ENCODE peak calls at places on chromosomes 16 and 17, in five cellular contexts. A, X, B, Q and G are unnamed samples.

GRCh38 chr16:51490866-51491265 is 339.8 kb upstream of the SALL1 start:
- DNase-seq in A (no peak), X (no peak), B (no peak), Q (peak), G (no peak)

GRCh38 chr17:28472871-28473497 is 460 bp upstream of the SLC13A2 start:
- DNase-seq in A (no peak), X (no peak), B (no peak), Q (no peak), G (no peak)

GRCh38 chr16:29678691-29679267 is at the start of gene QPRT:
- DNase-seq in A (peak), X (peak), B (peak), Q (peak), G (peak)

GRCh38 chr16:81521141-81521626 is 76.6 kb downstream of the CMIP start:
- DNase-seq in A (no peak), X (no peak), B (no peak), Q (no peak), G (no peak)

GRCh38 chr17:41026668-41027471 is at the start of gene KRTAP1-5:
- DNase-seq in A (no peak), X (no peak), B (no peak), Q (peak), G (peak)

GRCh38 chr17:15260376-15261062 is 4.6 kb downstream of the PMP22 start:
- DNase-seq in A (peak), X (peak), B (peak), Q (peak), G (peak)

GRCh38 chr16:52499061-52499460 is 47.9 kb downstream of the TOX3 start:
- DNase-seq in A (no peak), X (no peak), B (no peak), Q (no peak), G (no peak)

GRCh38 chr17:2672026-2672425 is 39.5 kb downstream of the CLUH start:
- DNase-seq in A (no peak), X (no peak), B (no peak), Q (no peak), G (no peak)

GRCh38 chr16:55323637-55324490 is at the start of gene IRX6:
- DNase-seq in A (peak), X (peak), B (peak), Q (no peak), G (no peak)

GRCh38 chr16:9099131-9099625 is 7.7 kb downstream of the HAPSTR1 start:
- DNase-seq in A (no peak), X (no peak), B (no peak), Q (peak), G (peak)

GRCh38 chr17:43908111-43908721 is 880 bp upstream of the MPP2 start:
- DNase-seq in A (peak), X (peak), B (no peak), Q (peak), G (peak)

GRCh38 chr16:85200471-85201278 is 88.4 kb upstream of the CIBAR2 start:
- DNase-seq in A (no peak), X (no peak), B (no peak), Q (peak), G (peak)

GRCh38 chr17:82120148-82120547 is 22.1 kb upstream of the FASN start:
- DNase-seq in A (no peak), X (no peak), B (no peak), Q (peak), G (no peak)

GRCh38 chr16:57566436-57566835 is 24.0 kb downstream of the ADGRG5 start:
- DNase-seq in A (no peak), X (no peak), B (no peak), Q (no peak), G (no peak)

GRCh38 chr16:89002851-89003830 is 26.1 kb upstream of the CBFA2T3 start:
- DNase-seq in A (no peak), X (no peak), B (no peak), Q (no peak), G (no peak)

GRCh38 chr17:15514469-15514868 is 47.0 kb upstream of the CDRT4 start:
- DNase-seq in A (no peak), X (no peak), B (no peak), Q (no peak), G (no peak)

GRCh38 chr16:72673118-72673517 is 374.8 kb downstream of the ZFHX3 start:
- DNase-seq in A (no peak), X (no peak), B (no peak), Q (peak), G (no peak)

GRCh38 chr17:61878984-61879612 is 15.8 kb upstream of the BRIP1 start:
- DNase-seq in A (no peak), X (no peak), B (no peak), Q (no peak), G (peak)

GRCh38 chr17:80491478-80492342 is 15.3 kb upstream of the NPTX1 start:
- DNase-seq in A (peak), X (peak), B (no peak), Q (no peak), G (no peak)

GRCh38 chr17:80067393-80067986 is 31.0 kb downstream of the CCDC40 start:
- DNase-seq in A (no peak), X (no peak), B (no peak), Q (no peak), G (no peak)

GRCh38 chr16:61900482-61900881 is 135.8 kb downstream of the CDH8 start:
- DNase-seq in A (no peak), X (no peak), B (no peak), Q (peak), G (peak)

GRCh38 chr17:38416840-38417209 is 11.4 kb upstream of the ARHGAP23 start:
- DNase-seq in A (no peak), X (no peak), B (no peak), Q (no peak), G (no peak)

GRCh38 chr17:63842173-63842539 is 329 bp downstream of the SMARCD2 start:
- DNase-seq in A (no peak), X (no peak), B (no peak), Q (peak), G (no peak)

GRCh38 chr16:83994703-83995102 is 26.7 kb downstream of the NECAB2 start:
- DNase-seq in A (no peak), X (no peak), B (no peak), Q (no peak), G (no peak)

GRCh38 chr17:77959926-77960521 is 1.5 kb downstream of the TNRC6C start:
- DNase-seq in A (peak), X (peak), B (no peak), Q (peak), G (no peak)

GRCh38 chr17:41360291-41360995 is 9.2 kb downstream of the KRT33B start:
- DNase-seq in A (no peak), X (no peak), B (no peak), Q (peak), G (peak)

GRCh38 chr17:694239-694638 is 20.4 kb downstream of the VPS53 start:
- DNase-seq in A (no peak), X (no peak), B (no peak), Q (peak), G (peak)

GRCh38 chr17:78559749-78560368 is 17.3 kb downstream of the DNAH17 start:
- DNase-seq in A (no peak), X (peak), B (peak), Q (no peak), G (peak)

GRCh38 chr16:22386976-22387375 is 12.6 kb upstream of the CDR2 start:
- DNase-seq in A (no peak), X (no peak), B (no peak), Q (peak), G (no peak)

GRCh38 chr16:57283214-57283955 is 1.1 kb downstream of the PLLP start:
- DNase-seq in A (no peak), X (no peak), B (no peak), Q (no peak), G (peak)

GRCh38 chr16:68380676-68381362 is 67.5 kb downstream of the SMPD3 start:
- DNase-seq in A (no peak), X (no peak), B (no peak), Q (no peak), G (no peak)

GRCh38 chr17:42403150-42403549 is 14.9 kb upstream of the STAT3 start:
- DNase-seq in A (no peak), X (peak), B (no peak), Q (no peak), G (no peak)

GRCh38 chr17:61764846-61765245 is 98.5 kb downstream of the BRIP1 start:
- DNase-seq in A (no peak), X (no peak), B (no peak), Q (no peak), G (no peak)

GRCh38 chr17:63069245-63069644 is 103.2 kb downstream of the TANC2 start:
- DNase-seq in A (no peak), X (no peak), B (no peak), Q (no peak), G (no peak)

GRCh38 chr16:89319883-89320716 is 102.6 kb downstream of the ZNF778 start:
- DNase-seq in A (no peak), X (peak), B (no peak), Q (peak), G (peak)

GRCh38 chr16:200388-200787 is 20.1 kb downstream of the HBQ1 start:
- DNase-seq in A (no peak), X (no peak), B (no peak), Q (peak), G (peak)

GRCh38 chr16:89000207-89000959 is 23.4 kb upstream of the CBFA2T3 start:
- DNase-seq in A (no peak), X (no peak), B (no peak), Q (no peak), G (no peak)

GRCh38 chr17:50143461-50144176 is 6.9 kb downstream of the PPP1R9B start:
- DNase-seq in A (no peak), X (no peak), B (no peak), Q (no peak), G (peak)
- H3K23ac ChIP-seq in A (no peak), X (no peak), B (no peak), Q (no peak), G (no peak)

GRCh38 chr16:13953501-13953900 is 33.5 kb downstream of the ERCC4 start:
- DNase-seq in A (no peak), X (no peak), B (no peak), Q (no peak), G (no peak)

GRCh38 chr16:13945734-13946490 is 26.0 kb downstream of the ERCC4 start:
- DNase-seq in A (no peak), X (no peak), B (no peak), Q (no peak), G (peak)

GRCh38 chr16:13956635-13957196 is 36.8 kb downstream of the ERCC4 start:
- DNase-seq in A (no peak), X (no peak), B (no peak), Q (no peak), G (no peak)

GRCh38 chr16:13950821-13951547 is 31.0 kb downstream of the ERCC4 start:
- DNase-seq in A (no peak), X (no peak), B (no peak), Q (no peak), G (no peak)
- H2BK12ac ChIP-seq in A (no peak), X (no peak), B (no peak), Q (no peak), G (no peak)

DNA sequence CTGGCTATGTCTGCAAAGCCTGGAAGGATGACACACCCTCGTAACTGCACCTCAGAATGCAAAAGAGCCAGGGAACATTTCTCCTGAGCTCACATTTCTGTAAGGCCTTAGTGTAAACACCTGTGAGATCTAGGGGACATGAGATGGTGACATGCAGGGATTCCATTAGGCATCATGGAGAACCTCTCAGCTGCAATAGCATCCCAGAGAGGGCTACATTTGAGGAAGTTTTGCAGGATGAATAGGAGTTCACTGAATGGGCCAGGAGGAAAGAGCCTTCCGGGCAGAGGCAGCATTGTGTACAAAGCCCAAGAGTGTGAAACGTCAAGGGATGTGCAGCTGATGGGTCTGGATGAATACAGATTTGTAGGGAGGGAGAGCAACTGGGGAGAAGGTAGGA is 223.0 kb upstream of the RPL38 start:
- DNase-seq in A (no peak), X (no peak), B (no peak), Q (no peak), G (no peak)
- H2AFZ ChIP-seq in A (no peak), X (no peak), B (no peak), Q (no peak), G (no peak)

GRCh38 chr17:75457047-75457654 is 716 bp downstream of the TMEM94 start:
- DNase-seq in A (no peak), X (peak), B (no peak), Q (peak), G (peak)

GRCh38 chr17:75459246-75459589 is 2.8 kb downstream of the TMEM94 start:
- DNase-seq in A (no peak), X (no peak), B (no peak), Q (no peak), G (no peak)

GRCh38 chr17:75454193-75454592 is 2.2 kb upstream of the TMEM94 start:
- DNase-seq in A (no peak), X (no peak), B (no peak), Q (no peak), G (no peak)

GRCh38 chr17:75455896-75456416 is 479 bp upstream of the TMEM94 start:
- DNase-seq in A (no peak), X (no peak), B (no peak), Q (no peak), G (no peak)

DNA sequence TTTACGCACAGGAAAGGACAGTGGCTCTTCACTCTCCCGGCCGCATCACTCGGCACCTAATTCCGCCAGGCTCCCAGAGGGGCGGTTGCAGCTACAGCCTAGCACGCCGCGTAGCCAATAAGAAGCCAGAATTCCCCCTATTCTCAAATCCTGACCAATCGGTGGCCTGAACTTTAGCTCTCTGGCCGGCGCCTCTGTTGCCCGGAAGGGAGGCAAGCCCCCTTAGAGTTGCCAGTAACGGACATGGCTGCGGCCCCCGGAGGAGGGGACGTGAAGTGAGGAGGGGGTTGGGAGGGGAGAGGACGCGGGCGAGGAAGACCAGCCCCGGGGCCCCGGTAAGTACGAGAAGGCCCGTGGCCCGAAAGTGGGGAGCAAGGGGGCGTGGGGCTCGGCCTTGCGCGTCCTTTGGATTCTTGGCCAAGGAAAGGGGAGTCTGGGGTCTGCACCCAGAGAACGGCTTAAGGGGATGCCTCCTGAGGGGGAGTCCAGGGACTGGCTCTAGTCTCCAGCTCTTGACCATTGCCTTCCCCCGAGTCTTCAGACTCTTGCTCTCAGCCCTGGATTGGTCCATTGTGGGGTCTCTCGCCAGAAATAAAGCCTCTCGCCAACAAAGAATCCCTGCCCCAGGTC is at the start of gene TMEM94:
- DNase-seq in A (peak), X (peak), B (peak), Q (peak), G (peak)
- H3K23ac ChIP-seq in A (peak), X (no peak), B (no peak), Q (peak), G (no peak)

DNA sequence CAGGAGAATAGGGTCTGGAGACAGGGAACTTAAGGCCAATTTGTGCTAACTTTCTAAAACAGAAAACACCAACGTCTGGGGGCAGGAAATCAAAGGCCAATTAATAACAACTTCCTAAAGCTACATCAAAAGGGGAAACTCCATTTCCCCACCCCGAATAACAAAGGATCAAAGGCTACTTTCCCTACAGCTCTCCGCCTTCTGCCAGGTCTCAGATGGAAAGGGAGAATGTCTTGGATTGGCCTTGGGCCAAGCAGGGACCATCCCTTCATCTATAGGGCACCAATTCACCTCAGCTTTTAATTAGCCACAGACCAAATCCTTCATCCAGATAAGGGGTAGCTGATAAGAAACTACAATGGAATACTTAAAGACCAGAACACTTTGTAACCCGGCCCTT is 116.9 kb upstream of the ZKSCAN2 start:
- DNase-seq in A (no peak), X (no peak), B (no peak), Q (no peak), G (no peak)
- H2BK12ac ChIP-seq in A (no peak), X (no peak), B (no peak), Q (no peak), G (no peak)

DNA sequence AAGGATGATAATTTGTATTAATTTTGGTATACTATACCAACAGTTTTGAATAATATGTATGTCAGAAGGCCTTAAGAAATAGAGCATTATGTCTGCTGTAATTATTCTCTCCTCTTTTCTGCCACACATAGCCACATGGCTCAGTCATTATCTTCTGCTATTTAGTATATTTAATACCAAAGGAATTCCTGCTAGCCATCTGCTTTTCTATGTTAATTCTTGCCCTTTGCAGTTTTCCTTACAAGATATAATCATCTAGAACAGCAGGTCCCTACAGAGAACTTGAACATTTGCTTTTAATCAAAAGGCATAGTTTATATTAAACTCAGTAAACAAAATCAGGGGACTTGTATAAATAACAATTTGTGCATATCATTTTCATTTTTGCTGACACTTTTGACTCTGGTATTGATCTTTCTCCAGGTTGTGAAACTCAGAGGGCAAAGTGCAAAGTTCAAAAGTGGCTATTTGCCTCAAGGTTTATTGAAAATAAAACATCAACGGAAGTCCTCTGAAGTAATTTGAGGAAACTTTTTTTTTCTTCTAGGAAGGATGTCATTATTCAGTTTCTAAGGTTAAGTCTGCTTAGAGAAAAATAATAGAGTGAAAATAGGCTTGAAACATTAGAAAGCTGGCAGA is 702.0 kb downstream of the KCNJ2 start:
- DNase-seq in A (no peak), X (no peak), B (no peak), Q (no peak), G (no peak)
- H2AFZ ChIP-seq in A (no peak), X (no peak), B (no peak), Q (no peak), G (no peak)